ENCODE peak calls at places on chromosomes 2 and 18, in five cellular contexts. X, Z, R, U and O are unnamed samples. For H3K9me3, the result is how much of the 10 kb centered on the place peaks cover.

GRCh38 chr18:58887613-58887963 is 22.9 kb downstream of the ZNF532 start:
- DNase-seq in Z (no peak), U (peak), R (peak), X (peak), O (peak)

GRCh38 chr18:28080876-28081300 is 96.0 kb downstream of the CDH2 start:
- DNase-seq in Z (no peak), U (no peak), X (no peak), R (no peak), O (no peak)

GRCh38 chr2:202037086-202037485 is 3.4 kb downstream of the FZD7 start:
- DNase-seq in X (no peak), R (no peak), Z (no peak), U (no peak), O (peak)

GRCh38 chr2:185208261-185208660 is 530.3 kb upstream of the FSIP2 start:
- DNase-seq in X (peak), U (peak), R (no peak), Z (peak), O (no peak)

GRCh38 chr2:118983133-118983532 is 41.1 kb downstream of the MARCO start:
- DNase-seq in Z (no peak), X (no peak), R (no peak), U (no peak), O (no peak)

GRCh38 chr2:51420521-51420920 is 388.6 kb upstream of the NRXN1 start:
- DNase-seq in Z (no peak), U (no peak), R (no peak), X (no peak), O (no peak)

GRCh38 chr2:100242891-100243670 is 79.2 kb downstream of the LONRF2 start:
- DNase-seq in Z (peak), X (peak), U (peak), R (no peak), O (peak)

GRCh38 chr2:74735544-74735943 is 81.5 kb downstream of the SEMA4F start:
- DNase-seq in R (no peak), X (no peak), Z (no peak), U (no peak), O (no peak)

GRCh38 chr18:22467760-22468553 is 50.2 kb upstream of the CTAGE1 start:
- DNase-seq in R (no peak), Z (peak), X (peak), U (no peak), O (no peak)

GRCh38 chr2:42979416-42979869 is 187.1 kb upstream of the HAAO start:
- DNase-seq in R (peak), X (no peak), U (peak), Z (no peak), O (peak)

GRCh38 chr2:235605306-235605998 is 111.6 kb downstream of the AGAP1 start:
- DNase-seq in X (no peak), Z (no peak), U (peak), R (peak), O (peak)

GRCh38 chr2:216344206-216344957 is 27.9 kb downstream of the MARCHF4 start:
- DNase-seq in U (no peak), R (no peak), X (no peak), Z (no peak), O (no peak)

GRCh38 chr2:204234879-204235278 is 298.3 kb downstream of the ICOS start:
- DNase-seq in R (no peak), U (no peak), X (no peak), Z (no peak), O (no peak)

GRCh38 chr2:164903944-164904343 is 51.4 kb downstream of the SLC38A11 start:
- DNase-seq in X (no peak), Z (no peak), R (no peak), U (peak), O (no peak)

GRCh38 chr2:115796078-115796477 is 1353.6 kb downstream of the DPP10 start:
- DNase-seq in R (no peak), Z (no peak), X (no peak), U (no peak), O (no peak)

GRCh38 chr2:168731550-168732128 is 70.8 kb upstream of the NOSTRIN start:
- DNase-seq in U (no peak), Z (no peak), X (no peak), R (no peak), O (no peak)

DNA sequence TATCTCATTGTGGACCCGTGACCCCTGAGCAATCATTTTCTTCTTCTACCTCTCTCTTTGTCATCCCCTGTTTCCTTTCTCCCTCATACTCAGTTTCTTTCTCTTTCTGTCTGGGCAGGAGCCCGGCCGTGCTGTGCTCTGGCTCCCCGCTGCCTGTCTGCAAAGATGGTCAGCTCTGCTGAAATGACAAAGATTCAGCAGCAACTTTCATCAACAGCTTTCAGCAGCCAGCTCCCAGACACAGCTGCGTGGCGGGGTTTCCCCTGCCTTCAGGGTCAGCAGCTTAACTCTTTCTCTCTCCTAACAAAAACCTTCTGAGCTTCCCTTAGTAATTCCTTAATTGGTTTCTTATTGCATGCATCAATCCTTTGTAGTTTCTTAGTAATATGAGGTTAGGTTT is 1234.4 kb downstream of the CNTNAP5 start:
- DNase-seq in X (no peak), R (no peak), Z (no peak), U (no peak), O (no peak)
- H3K9me3 ChIP-seq in X (under half), R (under half), Z (under half), U (under half), O (under half)

DNA sequence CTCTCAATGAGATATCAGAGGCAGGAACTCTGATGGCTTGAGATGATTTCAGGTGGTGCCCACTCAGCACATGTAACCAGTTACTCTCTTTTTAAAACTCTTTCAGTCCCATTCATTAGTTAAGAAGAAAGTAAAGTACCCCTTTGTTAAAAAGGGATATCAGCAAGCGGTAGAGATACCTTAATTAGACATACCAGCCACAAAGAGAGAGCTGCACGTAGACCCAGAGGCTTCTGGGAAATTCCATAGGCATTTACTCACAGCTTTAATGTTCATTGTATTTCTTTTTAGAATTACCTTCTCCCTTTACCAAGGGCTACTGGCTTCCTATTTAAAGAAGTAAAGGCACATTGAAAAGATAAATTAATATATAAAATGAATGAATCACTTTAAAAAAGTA is 63.3 kb downstream of the LYPD6B start:
- DNase-seq in R (no peak), U (no peak), X (no peak), Z (no peak), O (no peak)
- TF ChIP-seq POLR2A in R (no peak), U (no peak), X (no peak), Z (no peak), O (no peak)

GRCh38 chr2:240498171-240498957 is 59.4 kb downstream of the ANKMY1 start:
- DNase-seq in X (no peak), Z (no peak), R (no peak), U (no peak), O (no peak)

GRCh38 chr2:240499309-240500301 is 58.2 kb downstream of the ANKMY1 start:
- DNase-seq in X (no peak), R (no peak), U (peak), Z (no peak), O (peak)

GRCh38 chr2:240498958-240499260 is 58.9 kb downstream of the ANKMY1 start:
- DNase-seq in Z (no peak), R (no peak), X (no peak), U (no peak), O (no peak)

GRCh38 chr2:240491483-240491882 is 56.0 kb downstream of the GPC1 start:
- DNase-seq in X (no peak), R (no peak), Z (no peak), U (no peak), O (no peak)

DNA sequence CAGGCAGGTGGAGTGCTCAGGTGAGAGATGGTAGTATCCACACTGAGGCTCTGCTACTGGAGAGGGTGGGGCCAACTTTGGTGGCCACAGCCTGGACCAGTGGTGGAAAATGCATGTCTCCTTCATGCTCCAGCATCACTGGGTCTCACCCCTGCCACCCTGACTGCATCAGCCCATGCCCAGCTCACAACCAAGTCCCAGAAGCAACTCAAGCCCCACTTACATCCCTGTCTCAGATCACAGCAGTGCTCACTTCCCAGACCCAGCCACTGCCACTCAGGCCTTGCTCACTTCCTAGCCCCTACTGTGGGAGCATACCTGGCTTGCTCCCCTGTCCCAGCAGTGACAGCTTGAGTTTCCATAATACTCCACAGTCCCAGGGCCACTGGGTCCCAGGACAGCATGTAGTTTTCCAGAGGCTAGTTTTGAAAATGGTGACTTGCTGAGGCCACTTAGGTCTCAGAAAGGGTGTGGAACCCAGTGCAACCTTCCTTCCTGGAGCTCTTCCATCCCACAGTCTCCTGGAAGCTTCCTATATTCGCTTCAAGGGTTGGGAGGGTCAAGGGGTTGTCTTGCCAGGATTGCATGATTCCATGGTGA is 58.8 kb downstream of the GPC1 start:
- DNase-seq in R (no peak), Z (no peak), X (no peak), U (no peak), O (no peak)
- H3K9me3 ChIP-seq in R (under half), Z (under half), X (under half), U (under half), O (under half)

GRCh38 chr2:213246665-213247281 is 37.5 kb upstream of the SPAG16 start:
- DNase-seq in R (no peak), U (peak), X (peak), Z (peak), O (no peak)

GRCh38 chr2:213247566-213247965 is 36.7 kb upstream of the SPAG16 start:
- DNase-seq in Z (no peak), R (no peak), X (no peak), U (no peak), O (no peak)

GRCh38 chr2:213242653-213243052 is 41.6 kb upstream of the SPAG16 start:
- DNase-seq in R (no peak), U (no peak), X (no peak), Z (no peak), O (no peak)

GRCh38 chr2:213241817-213242216 is 42.4 kb upstream of the SPAG16 start:
- DNase-seq in Z (no peak), R (no peak), U (no peak), X (no peak), O (no peak)

DNA sequence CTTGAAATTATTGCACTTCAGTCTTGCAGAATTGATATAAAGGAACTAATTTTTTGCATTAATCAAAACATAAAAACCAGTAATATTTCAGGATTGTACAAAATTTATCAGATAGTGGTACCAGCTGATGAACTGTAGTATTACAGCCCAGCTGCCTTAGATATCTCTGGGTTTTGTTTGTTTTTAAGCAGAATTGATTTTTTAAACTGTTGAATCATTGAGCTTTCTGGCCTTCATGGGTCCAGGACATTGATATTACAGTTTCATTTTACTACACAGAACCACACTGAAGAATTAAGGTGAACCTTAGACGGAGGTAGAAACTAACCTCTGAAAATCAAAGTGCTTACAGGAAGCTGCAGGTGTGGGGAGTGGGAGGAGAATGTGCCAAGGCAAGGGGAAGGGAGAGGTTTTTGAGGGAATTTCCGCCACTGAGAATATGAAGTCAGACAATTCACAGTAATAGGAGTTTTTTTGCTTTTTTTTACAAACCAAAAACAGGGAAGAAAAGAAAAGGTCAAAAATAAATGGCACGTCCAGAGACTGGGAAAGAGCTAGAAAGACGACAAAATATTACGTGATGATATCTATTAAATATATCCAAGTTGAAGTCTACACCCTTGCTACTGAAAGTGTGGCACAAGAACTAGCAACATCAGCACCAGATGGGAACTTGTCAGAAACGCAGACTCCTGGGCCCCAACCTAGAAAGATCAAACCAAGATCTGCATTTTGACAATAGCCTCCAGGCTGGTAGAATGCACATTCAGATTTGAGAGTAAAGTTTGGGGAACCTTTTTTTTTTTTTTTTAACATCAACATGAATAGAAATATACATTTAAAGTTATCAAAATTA is 40.8 kb upstream of the SPAG16 start:
- DNase-seq in R (no peak), X (no peak), Z (no peak), U (no peak), O (no peak)
- TF ChIP-seq POLR2A in R (no peak), X (no peak), Z (no peak), U (no peak), O (no peak)

DNA sequence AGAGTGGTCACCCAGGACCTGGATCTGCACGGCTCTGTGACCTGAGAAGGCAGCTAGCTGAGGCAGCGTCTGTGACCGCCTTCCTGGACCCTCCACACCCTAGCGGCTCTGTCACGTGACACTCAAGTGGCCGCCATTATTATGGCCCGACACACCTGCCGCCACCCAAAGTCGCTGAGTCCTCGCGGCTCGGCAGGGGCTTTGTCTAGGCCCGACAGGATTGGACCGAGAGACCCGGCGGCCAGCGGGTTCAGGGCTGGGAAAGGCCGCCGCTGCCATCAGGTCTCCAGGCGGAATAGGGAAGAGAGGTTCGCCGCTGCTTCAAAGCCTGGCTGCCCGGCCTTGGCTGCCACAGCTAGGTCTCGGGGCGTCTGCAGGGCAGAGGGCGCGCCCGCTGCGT is 1162.5 kb upstream of the LRRTM1 start:
- DNase-seq in U (no peak), Z (no peak), X (no peak), R (peak), O (no peak)
- H3K9me3 ChIP-seq in U (under half), Z (under half), X (under half), R (under half), O (under half)

GRCh38 chr2:151733781-151734672 is at the start of gene NEB:
- DNase-seq in Z (no peak), X (no peak), R (no peak), U (no peak), O (no peak)
- TF ChIP-seq POLR2A in Z (no peak), X (no peak), R (no peak), U (no peak), O (no peak)

DNA sequence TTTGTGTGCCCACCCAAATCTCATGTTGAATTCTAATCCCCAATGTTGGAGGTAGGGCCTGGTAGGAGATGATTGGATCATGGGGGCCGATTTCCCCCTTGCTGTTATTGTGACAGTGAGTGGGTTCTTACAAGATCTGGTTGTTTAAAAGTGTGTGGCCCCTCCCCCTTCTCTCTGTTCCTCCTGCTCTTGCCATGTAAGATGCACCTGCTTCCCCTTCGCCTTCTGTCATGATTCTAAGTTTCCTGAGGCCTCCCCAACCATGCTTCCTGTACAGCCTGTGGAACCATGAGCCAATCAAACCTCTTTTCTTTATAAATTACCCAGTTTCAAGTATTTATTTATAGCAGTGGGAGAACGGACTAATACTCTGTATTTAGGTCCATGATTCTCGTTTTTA is 588.1 kb downstream of the DCDC2C start:
- DNase-seq in X (no peak), U (no peak), R (no peak), Z (no peak), O (no peak)
- H3K9me3 ChIP-seq in X (under half), U (under half), R (under half), Z (under half), O (under half)